ENCODE peak calls at places on chromosomes 16 and 17, in seven cellular contexts. One of them, this sample, is unnamed.

GRCh38 chr17:10879110-10879509 is 41.2 kb upstream of the PIRT start:
- DNase-seq in GM23338: peak; percentile 12
- DNase-seq in endothelial cell of umbilical vein: no peak
- DNase-seq in HL-60: peak; percentile 17
- DNase-seq in HCT116: no peak
- DNase-seq in breast epithelium: no peak
- DNase-seq in stomach: peak; percentile 50
- DNase-seq in this sample: no peak

GRCh38 chr16:87578531-87578930 is 23.8 kb upstream of the JPH3 start:
- DNase-seq in breast epithelium: no peak
- DNase-seq in GM23338: no peak
- DNase-seq in HCT116: no peak
- DNase-seq in stomach: no peak
- DNase-seq in HL-60: no peak
- DNase-seq in endothelial cell of umbilical vein: no peak
- DNase-seq in this sample: no peak

GRCh38 chr17:7083592-7083991 is 3.5 kb upstream of the CLEC10A start:
- DNase-seq in GM23338: no peak
- DNase-seq in endothelial cell of umbilical vein: peak; percentile 59
- DNase-seq in HL-60: no peak
- DNase-seq in HCT116: no peak
- DNase-seq in breast epithelium: no peak
- DNase-seq in stomach: no peak
- DNase-seq in this sample: no peak

GRCh38 chr17:46056800-46057304 is 57.8 kb downstream of the STH start:
- DNase-seq in endothelial cell of umbilical vein: peak; percentile 84
- DNase-seq in breast epithelium: no peak
- DNase-seq in HCT116: peak; percentile 45
- DNase-seq in stomach: no peak
- DNase-seq in HL-60: peak; percentile 87
- DNase-seq in GM23338: peak; percentile 53
- DNase-seq in this sample: no peak

GRCh38 chr17:1421470-1421869 is 21.4 kb upstream of the YWHAE start:
- DNase-seq in breast epithelium: no peak
- DNase-seq in HCT116: no peak
- DNase-seq in GM23338: no peak
- DNase-seq in endothelial cell of umbilical vein: no peak
- DNase-seq in stomach: no peak
- DNase-seq in HL-60: no peak
- DNase-seq in this sample: no peak

GRCh38 chr17:63930951-63931575 is 1.1 kb downstream of the CD79B start:
- DNase-seq in GM23338: peak; percentile 72
- DNase-seq in endothelial cell of umbilical vein: no peak
- DNase-seq in HL-60: peak; percentile 51
- DNase-seq in breast epithelium: no peak
- DNase-seq in stomach: peak; percentile 56
- DNase-seq in HCT116: no peak
- DNase-seq in this sample: no peak

GRCh38 chr16:66273644-66274334 is 92.7 kb upstream of the CDH5 start:
- DNase-seq in breast epithelium: no peak
- DNase-seq in endothelial cell of umbilical vein: no peak
- DNase-seq in HCT116: no peak
- DNase-seq in stomach: no peak
- DNase-seq in HL-60: no peak
- DNase-seq in GM23338: peak; percentile 47
- DNase-seq in this sample: no peak

GRCh38 chr17:3960764-3961163 is 3.5 kb downstream of the ATP2A3 start:
- DNase-seq in stomach: no peak
- DNase-seq in GM23338: no peak
- DNase-seq in breast epithelium: no peak
- DNase-seq in HCT116: no peak
- DNase-seq in endothelial cell of umbilical vein: no peak
- DNase-seq in HL-60: peak; percentile 55
- DNase-seq in this sample: no peak

GRCh38 chr17:35170968-35171771 is 23.0 kb downstream of the SLC35G3 start:
- DNase-seq in stomach: no peak
- DNase-seq in HCT116: no peak
- DNase-seq in endothelial cell of umbilical vein: peak; percentile 53
- DNase-seq in breast epithelium: no peak
- DNase-seq in GM23338: no peak
- DNase-seq in HL-60: no peak
- DNase-seq in this sample: no peak

GRCh38 chr16:50301626-50302471 is 35.5 kb downstream of the ADCY7 start:
- DNase-seq in HCT116: no peak
- DNase-seq in GM23338: no peak
- DNase-seq in endothelial cell of umbilical vein: no peak
- DNase-seq in stomach: no peak
- DNase-seq in breast epithelium: peak; percentile 41
- DNase-seq in HL-60: no peak
- DNase-seq in this sample: no peak

GRCh38 chr17:17782425-17783120 is 54.2 kb downstream of the SREBF1 start:
- DNase-seq in HL-60: no peak
- DNase-seq in stomach: peak; percentile 46
- DNase-seq in HCT116: no peak
- DNase-seq in GM23338: peak; percentile 61
- DNase-seq in endothelial cell of umbilical vein: no peak
- DNase-seq in breast epithelium: no peak
- DNase-seq in this sample: no peak

GRCh38 chr17:36542755-36543154 is 2.0 kb upstream of the GGNBP2 start:
- DNase-seq in endothelial cell of umbilical vein: no peak
- DNase-seq in breast epithelium: no peak
- DNase-seq in stomach: no peak
- DNase-seq in HL-60: no peak
- DNase-seq in GM23338: no peak
- DNase-seq in HCT116: no peak
- DNase-seq in this sample: no peak

GRCh38 chr17:65134035-65134434 is 3.1 kb upstream of the RGS9 start:
- DNase-seq in breast epithelium: no peak
- DNase-seq in GM23338: no peak
- DNase-seq in endothelial cell of umbilical vein: no peak
- DNase-seq in HL-60: no peak
- DNase-seq in HCT116: no peak
- DNase-seq in stomach: no peak
- DNase-seq in this sample: no peak

GRCh38 chr16:24721830-24722238 is 7.6 kb upstream of the TNRC6A start:
- DNase-seq in breast epithelium: no peak
- DNase-seq in HL-60: no peak
- DNase-seq in endothelial cell of umbilical vein: no peak
- DNase-seq in stomach: no peak
- DNase-seq in HCT116: no peak
- DNase-seq in GM23338: no peak
- DNase-seq in this sample: no peak

GRCh38 chr16:57003439-57004386 is 14.4 kb downstream of the NLRC5 start:
- DNase-seq in breast epithelium: no peak
- DNase-seq in stomach: no peak
- DNase-seq in endothelial cell of umbilical vein: no peak
- DNase-seq in HL-60: no peak
- DNase-seq in HCT116: no peak
- DNase-seq in GM23338: peak; percentile 25
- DNase-seq in this sample: no peak

GRCh38 chr16:84477661-84478060 is 26.8 kb downstream of the MEAK7 start:
- DNase-seq in breast epithelium: no peak
- DNase-seq in HL-60: no peak
- DNase-seq in HCT116: no peak
- DNase-seq in GM23338: no peak
- DNase-seq in endothelial cell of umbilical vein: no peak
- DNase-seq in stomach: peak; percentile 17
- DNase-seq in this sample: no peak

GRCh38 chr16:25692307-25692706 is 548 bp downstream of the HS3ST4 start:
- DNase-seq in endothelial cell of umbilical vein: no peak
- DNase-seq in HCT116: no peak
- DNase-seq in HL-60: no peak
- DNase-seq in GM23338: peak; percentile 38
- DNase-seq in breast epithelium: no peak
- DNase-seq in stomach: peak; percentile 25
- DNase-seq in this sample: no peak

GRCh38 chr17:14152726-14153125 is 83.4 kb downstream of the COX10 start:
- DNase-seq in HL-60: no peak
- DNase-seq in GM23338: no peak
- DNase-seq in HCT116: no peak
- DNase-seq in stomach: no peak
- DNase-seq in endothelial cell of umbilical vein: no peak
- DNase-seq in breast epithelium: no peak
- DNase-seq in this sample: no peak

GRCh38 chr16:57077714-57078113 is 14.7 kb upstream of the CPNE2 start:
- DNase-seq in HL-60: no peak
- DNase-seq in breast epithelium: no peak
- DNase-seq in endothelial cell of umbilical vein: no peak
- DNase-seq in GM23338: no peak
- DNase-seq in stomach: no peak
- DNase-seq in HCT116: no peak
- DNase-seq in this sample: no peak

GRCh38 chr16:20322696-20323095 is 4.6 kb downstream of the GP2 start:
- DNase-seq in GM23338: no peak
- DNase-seq in HL-60: no peak
- DNase-seq in stomach: no peak
- DNase-seq in HCT116: no peak
- DNase-seq in endothelial cell of umbilical vein: no peak
- DNase-seq in breast epithelium: no peak
- DNase-seq in this sample: no peak

GRCh38 chr16:87274808-87275207 is 42.4 kb downstream of the C16orf95 start:
- DNase-seq in HL-60: no peak
- DNase-seq in GM23338: no peak
- DNase-seq in HCT116: no peak
- DNase-seq in stomach: no peak
- DNase-seq in endothelial cell of umbilical vein: no peak
- DNase-seq in breast epithelium: no peak
- DNase-seq in this sample: no peak

GRCh38 chr17:80432350-80432955 is 17.5 kb downstream of the ENDOV start:
- DNase-seq in stomach: no peak
- DNase-seq in breast epithelium: no peak
- DNase-seq in HCT116: no peak
- DNase-seq in HL-60: no peak
- DNase-seq in GM23338: no peak
- DNase-seq in endothelial cell of umbilical vein: no peak
- DNase-seq in this sample: no peak

GRCh38 chr17:63675231-63675606 is 24.7 kb downstream of the LIMD2 start:
- DNase-seq in HL-60: no peak
- DNase-seq in breast epithelium: no peak
- DNase-seq in endothelial cell of umbilical vein: peak; percentile 85
- DNase-seq in stomach: no peak
- DNase-seq in GM23338: peak; percentile 68
- DNase-seq in HCT116: no peak
- DNase-seq in this sample: no peak

GRCh38 chr17:17576772-17577234 is 14.7 kb downstream of the PEMT start:
- DNase-seq in HCT116: no peak
- DNase-seq in GM23338: no peak
- DNase-seq in breast epithelium: no peak
- DNase-seq in stomach: no peak
- DNase-seq in endothelial cell of umbilical vein: no peak
- DNase-seq in HL-60: no peak
- DNase-seq in this sample: no peak

GRCh38 chr16:30526137-30526822 is at the start of gene ZNF768:
- DNase-seq in breast epithelium: peak; percentile 56
- DNase-seq in stomach: no peak
- DNase-seq in HCT116: no peak
- DNase-seq in endothelial cell of umbilical vein: peak; percentile 27
- DNase-seq in GM23338: peak; percentile 93
- DNase-seq in HL-60: no peak
- DNase-seq in this sample: no peak

GRCh38 chr17:49402706-49403105 is 12.0 kb downstream of the PHB1 start:
- DNase-seq in GM23338: no peak
- DNase-seq in stomach: no peak
- DNase-seq in HCT116: no peak
- DNase-seq in endothelial cell of umbilical vein: no peak
- DNase-seq in breast epithelium: no peak
- DNase-seq in HL-60: no peak
- DNase-seq in this sample: no peak
- TF ChIP-seq POLR2AphosphoS5 in GM23338: no peak
- TF ChIP-seq POLR2AphosphoS5 in stomach: no peak
- TF ChIP-seq POLR2AphosphoS5 in HCT116: no peak
- TF ChIP-seq POLR2AphosphoS5 in endothelial cell of umbilical vein: no peak
- TF ChIP-seq POLR2AphosphoS5 in breast epithelium: no peak
- TF ChIP-seq POLR2AphosphoS5 in HL-60: no peak
- TF ChIP-seq POLR2AphosphoS5 in this sample: no peak

DNA sequence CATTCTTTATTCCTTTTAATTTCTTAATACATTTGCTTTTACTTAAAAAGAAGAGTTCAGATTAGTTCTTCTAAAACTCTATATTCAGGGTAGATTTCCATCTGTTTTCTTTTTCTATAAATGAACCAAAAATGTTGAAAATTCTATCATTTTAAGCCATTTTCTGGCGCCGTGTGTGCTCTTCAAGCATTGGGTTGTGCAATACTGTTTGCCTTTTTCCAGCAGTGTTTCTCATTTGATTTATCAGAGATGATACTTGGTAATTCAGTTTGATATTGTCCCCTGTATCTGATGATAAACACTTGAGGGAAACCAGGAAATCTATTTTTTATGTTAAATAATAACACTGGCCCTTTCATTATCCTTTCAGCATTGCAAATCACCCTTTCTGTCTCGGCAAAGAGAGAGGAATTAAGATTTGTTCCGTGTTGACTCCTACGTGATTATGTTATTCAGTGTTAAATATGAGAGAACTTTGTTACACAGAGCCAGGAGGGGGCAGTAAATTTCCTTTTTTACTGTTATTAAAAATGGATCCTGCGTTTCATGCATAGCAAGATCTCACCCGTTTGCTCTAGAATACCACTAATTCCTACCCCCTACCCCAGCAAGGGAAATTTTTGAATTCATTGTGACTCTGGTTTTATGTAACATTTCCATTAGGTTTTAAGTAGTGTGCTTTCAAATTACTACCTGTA is 606.9 kb upstream of the RBFOX1 start:
- DNase-seq in stomach: no peak
- DNase-seq in HL-60: no peak
- DNase-seq in endothelial cell of umbilical vein: no peak
- DNase-seq in breast epithelium: no peak
- DNase-seq in HCT116: no peak
- DNase-seq in GM23338: peak; percentile 23
- DNase-seq in this sample: no peak
- H3K27ac ChIP-seq in stomach: no peak overlapping the region
- H3K27ac ChIP-seq in HL-60: no peak overlapping the region
- H3K27ac ChIP-seq in endothelial cell of umbilical vein: no peak overlapping the region
- H3K27ac ChIP-seq in breast epithelium: no peak overlapping the region
- H3K27ac ChIP-seq in HCT116: no peak overlapping the region
- H3K27ac ChIP-seq in GM23338: no peak overlapping the region
- H3K27ac ChIP-seq in this sample: no peak overlapping the region

GRCh38 chr16:1470543-1471251 is 4.1 kb downstream of the CLCN7 start:
- DNase-seq in HL-60: peak; percentile 92
- DNase-seq in breast epithelium: no peak
- DNase-seq in stomach: no peak
- DNase-seq in endothelial cell of umbilical vein: peak; percentile 22
- DNase-seq in HCT116: no peak
- DNase-seq in GM23338: no peak
- DNase-seq in this sample: no peak
- H3K4me3 ChIP-seq in HL-60: peak overlapping the region; percentile 73
- H3K4me3 ChIP-seq in breast epithelium: no peak overlapping the region
- H3K4me3 ChIP-seq in stomach: no peak overlapping the region
- H3K4me3 ChIP-seq in endothelial cell of umbilical vein: no peak overlapping the region
- H3K4me3 ChIP-seq in HCT116: no peak overlapping the region
- H3K4me3 ChIP-seq in GM23338: no peak overlapping the region
- H3K4me3 ChIP-seq in this sample: no peak overlapping the region

GRCh38 chr16:74297296-74297665 is 667 bp downstream of the PSMD7 start:
- DNase-seq in HCT116: no peak
- DNase-seq in GM23338: peak; percentile 51
- DNase-seq in breast epithelium: no peak
- DNase-seq in stomach: no peak
- DNase-seq in HL-60: no peak
- DNase-seq in endothelial cell of umbilical vein: peak; percentile 36
- DNase-seq in this sample: no peak
- TF ChIP-seq POLR2AphosphoS5 in HCT116: no peak
- TF ChIP-seq POLR2AphosphoS5 in GM23338: no peak
- TF ChIP-seq POLR2AphosphoS5 in breast epithelium: no peak
- TF ChIP-seq POLR2AphosphoS5 in stomach: no peak
- TF ChIP-seq POLR2AphosphoS5 in HL-60: no peak
- TF ChIP-seq POLR2AphosphoS5 in endothelial cell of umbilical vein: no peak
- TF ChIP-seq POLR2AphosphoS5 in this sample: no peak